ENCODE peak calls at places on chromosomes 13 and 19, in eight cellular contexts. J, B, H, O, E, T, Y and R are unnamed samples.

GRCh38 chr19:2050349-2050990 is 574 bp downstream of the MKNK2 start:
- DNase-seq in E (no peak), B (no peak), J (no peak), Y (no peak), T (no peak), H (no peak), O (peak), R (no peak)

GRCh38 chr19:32041681-32042292 is 303.6 kb upstream of the ZNF507 start:
- DNase-seq in B (no peak), Y (no peak), T (peak), H (peak), E (no peak), O (no peak), J (peak), R (no peak)

GRCh38 chr19:31543456-31543855 is 194.2 kb upstream of the TSHZ3 start:
- DNase-seq in E (no peak), H (no peak), O (no peak), T (no peak), B (no peak), Y (no peak), J (no peak), R (no peak)

GRCh38 chr13:33316890-33317289 is 31.3 kb upstream of the STARD13 start:
- DNase-seq in J (no peak), B (no peak), H (no peak), E (peak), T (no peak), O (no peak), Y (no peak), R (no peak)

GRCh38 chr13:108944760-108945159 is 315.3 kb downstream of the MYO16 start:
- DNase-seq in J (no peak), T (no peak), E (peak), H (no peak), B (no peak), O (no peak), Y (no peak), R (no peak)

GRCh38 chr13:64725492-64725891 is 2504.6 kb downstream of the PCDH9 start:
- DNase-seq in T (no peak), B (no peak), H (no peak), Y (no peak), O (no peak), J (no peak), E (no peak), R (no peak)

GRCh38 chr19:30630289-30631034 is 258.3 kb downstream of the ZNF536 start:
- DNase-seq in E (no peak), O (no peak), H (no peak), T (no peak), Y (no peak), B (no peak), J (no peak), R (no peak)

GRCh38 chr13:41107584-41108014 is 25.0 kb downstream of the KBTBD6 start:
- DNase-seq in H (no peak), T (no peak), O (no peak), B (no peak), Y (no peak), J (no peak), E (no peak), R (no peak)

GRCh38 chr13:51397262-51397933 is 55.4 kb downstream of the INTS6 start:
- DNase-seq in O (no peak), H (no peak), T (peak), Y (no peak), B (no peak), J (no peak), E (peak), R (no peak)

DNA sequence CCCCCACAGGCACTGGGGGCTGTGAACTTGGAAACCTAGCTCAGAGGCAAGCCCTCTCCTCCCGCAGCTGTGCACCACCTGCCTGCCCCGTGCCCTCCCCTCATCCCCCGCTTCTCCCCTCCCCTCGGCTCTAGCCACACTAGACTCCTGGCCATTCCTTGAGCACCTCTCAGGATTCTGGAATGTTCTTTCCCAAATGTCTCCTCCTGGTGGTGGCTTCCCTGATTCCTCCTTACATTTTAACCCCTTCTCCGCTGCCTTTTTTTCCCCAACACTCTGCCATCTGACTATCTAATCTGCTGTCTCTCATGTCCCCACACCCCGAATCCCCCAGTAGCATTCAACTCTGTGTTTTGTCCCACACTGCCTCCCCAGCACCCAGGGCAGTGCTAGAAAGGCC is 6.7 kb downstream of the NANOS3 start:
- DNase-seq in E (no peak), Y (no peak), O (no peak), J (no peak), T (no peak), B (no peak), H (no peak), R (no peak)
- TF ChIP-seq CTCF in E (peak), Y (peak), O (no peak), J (no peak), T (no peak), B (peak), H (peak), R (no peak)

GRCh38 chr19:6983448-6983847 is 37.8 kb downstream of the MBD3L2B start:
- DNase-seq in O (no peak), H (no peak), T (no peak), E (no peak), J (no peak), B (no peak), Y (no peak), R (no peak)

GRCh38 chr19:6976197-6976596 is 45.0 kb downstream of the MBD3L2B start:
- DNase-seq in H (no peak), J (no peak), T (no peak), B (no peak), O (no peak), Y (no peak), E (no peak), R (no peak)

DNA sequence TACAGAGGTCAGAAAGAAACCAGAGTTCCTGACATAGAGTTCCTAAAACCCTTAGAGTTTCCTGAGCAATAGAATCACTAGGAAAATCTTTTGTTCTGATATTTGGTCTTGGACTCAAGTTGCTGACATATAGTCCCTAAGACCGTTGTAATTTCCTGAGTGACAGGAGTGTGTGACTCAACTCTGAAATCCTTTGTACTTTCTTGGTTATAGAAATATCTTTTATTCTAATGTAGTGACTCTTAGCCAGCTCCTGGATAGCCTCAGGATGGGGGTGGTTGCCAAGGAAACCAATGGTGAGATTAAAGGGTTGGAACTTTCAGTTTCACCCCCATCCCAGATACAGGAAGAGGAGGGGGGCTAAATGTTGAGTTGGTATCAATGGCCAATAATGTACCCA is 41.9 kb downstream of the MBD3L2B start:
- DNase-seq in B (no peak), J (no peak), H (no peak), T (no peak), Y (no peak), E (no peak), O (no peak), R (no peak)
- TF ChIP-seq CTCF in B (no peak), J (no peak), H (no peak), T (no peak), Y (no peak), E (no peak), O (no peak), R (no peak)

GRCh38 chr19:10707440-10707839 is 6.2 kb downstream of the QTRT1 start:
- DNase-seq in H (no peak), J (no peak), Y (no peak), B (no peak), E (no peak), T (no peak), O (no peak), R (no peak)

GRCh38 chr19:10699650-10700335 is 1.4 kb upstream of the QTRT1 start:
- DNase-seq in H (peak), B (no peak), O (no peak), E (peak), T (no peak), J (no peak), Y (peak), R (no peak)

GRCh38 chr19:10706990-10707389 is 5.8 kb downstream of the QTRT1 start:
- DNase-seq in H (no peak), T (no peak), Y (no peak), E (no peak), B (no peak), O (no peak), J (no peak), R (no peak)

DNA sequence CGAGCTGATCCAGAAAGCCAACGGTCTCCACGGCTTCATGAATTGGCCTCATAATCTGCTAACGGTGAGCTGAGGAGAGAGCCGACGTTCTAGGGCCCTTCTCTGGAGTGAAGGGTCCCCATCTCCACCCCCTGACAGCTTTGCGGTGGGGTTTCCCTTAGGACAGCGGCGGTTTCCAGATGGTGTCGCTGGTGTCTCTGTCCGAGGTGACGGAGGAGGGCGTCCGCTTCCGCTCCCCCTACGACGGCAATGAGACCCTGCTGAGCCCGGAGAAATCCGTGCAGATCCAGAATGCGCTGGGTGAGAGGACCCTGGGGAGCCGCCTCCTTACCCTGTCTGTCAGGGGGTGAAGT is 692 bp downstream of the QTRT1 start:
- DNase-seq in H (peak), E (no peak), T (no peak), B (no peak), O (no peak), Y (no peak), J (no peak), R (no peak)
- TF ChIP-seq CTCF in H (no peak), E (no peak), T (no peak), B (no peak), O (no peak), Y (no peak), J (no peak), R (no peak)

GRCh38 chr19:45827459-45828093 is 12.5 kb upstream of the RSPH6A start:
- DNase-seq in H (no peak), J (no peak), E (no peak), B (no peak), O (no peak), T (no peak), Y (no peak), R (no peak)
- TF ChIP-seq CTCF in H (no peak), J (no peak), E (no peak), B (no peak), O (no peak), T (no peak), Y (no peak), R (no peak)

DNA sequence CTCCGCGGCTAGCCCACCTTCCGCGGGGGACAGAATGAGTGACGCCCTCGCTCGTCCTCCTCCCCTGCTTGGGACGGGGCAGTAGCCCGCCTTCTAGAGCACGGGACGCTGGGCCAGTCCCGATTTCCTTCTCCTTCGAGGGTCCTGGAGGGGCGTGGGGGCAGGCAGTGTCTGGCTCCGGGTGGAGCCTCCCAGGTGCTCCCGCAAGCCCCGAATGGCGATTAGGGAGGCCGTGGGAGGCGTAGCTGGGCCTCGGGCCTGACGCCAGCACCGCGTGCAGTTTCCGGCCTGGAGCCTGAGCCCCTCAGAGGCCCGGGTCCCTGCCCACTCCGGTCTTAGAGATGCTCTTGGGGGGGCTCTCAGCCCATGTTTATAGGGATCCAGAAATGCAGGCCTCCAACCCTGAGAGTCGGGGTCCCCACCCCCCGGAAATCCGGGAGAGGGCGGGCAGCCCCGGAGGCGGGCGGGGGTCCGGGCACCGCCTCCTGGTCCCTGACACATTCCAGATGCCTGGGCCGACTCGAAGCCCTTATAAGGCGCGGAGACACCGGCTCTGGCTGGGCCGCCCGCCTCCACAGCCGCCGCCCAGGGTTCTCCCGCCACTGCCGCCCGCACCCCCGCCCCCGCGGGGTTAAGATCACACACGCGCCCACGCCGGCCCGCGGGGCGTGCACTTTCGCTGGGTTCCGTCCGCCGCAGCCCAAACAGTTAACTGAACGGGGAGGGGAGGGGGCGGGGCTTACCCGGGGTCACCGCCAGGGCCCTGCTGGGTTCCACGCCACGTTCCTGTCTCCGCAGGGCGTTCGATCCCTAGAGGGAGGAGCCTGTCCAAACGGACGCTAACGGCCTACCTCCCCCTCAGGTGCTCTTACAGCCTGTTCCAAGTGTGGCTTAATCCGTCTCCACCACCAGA is 1.5 kb downstream of the MYADM start:
- DNase-seq in J (peak), Y (peak), B (peak), H (peak), T (peak), E (peak), O (peak), R (no peak)
- TF ChIP-seq CTCF in J (peak), Y (no peak), B (peak), H (peak), T (peak), E (peak), O (peak), R (no peak)

GRCh38 chr13:100588350-100589177 is at the start of gene GGACT:
- DNase-seq in E (peak), T (peak), H (peak), B (peak), O (peak), Y (peak), J (peak), R (no peak)
- TF ChIP-seq CTCF in E (peak), T (peak), H (peak), B (no peak), O (peak), Y (peak), J (peak), R (peak)

GRCh38 chr13:82747948-82748347 is 1134.3 kb downstream of the SLITRK1 start:
- DNase-seq in T (no peak), O (no peak), J (no peak), B (no peak), E (peak), H (no peak), Y (no peak), R (no peak)

GRCh38 chr13:82749551-82749950 is 1132.7 kb downstream of the SLITRK1 start:
- DNase-seq in T (no peak), E (peak), J (no peak), H (no peak), B (no peak), Y (no peak), O (no peak), R (no peak)

GRCh38 chr13:82751221-82751620 is 1131.1 kb downstream of the SLITRK1 start:
- DNase-seq in B (no peak), H (no peak), E (no peak), T (no peak), O (no peak), J (no peak), Y (no peak), R (no peak)

DNA sequence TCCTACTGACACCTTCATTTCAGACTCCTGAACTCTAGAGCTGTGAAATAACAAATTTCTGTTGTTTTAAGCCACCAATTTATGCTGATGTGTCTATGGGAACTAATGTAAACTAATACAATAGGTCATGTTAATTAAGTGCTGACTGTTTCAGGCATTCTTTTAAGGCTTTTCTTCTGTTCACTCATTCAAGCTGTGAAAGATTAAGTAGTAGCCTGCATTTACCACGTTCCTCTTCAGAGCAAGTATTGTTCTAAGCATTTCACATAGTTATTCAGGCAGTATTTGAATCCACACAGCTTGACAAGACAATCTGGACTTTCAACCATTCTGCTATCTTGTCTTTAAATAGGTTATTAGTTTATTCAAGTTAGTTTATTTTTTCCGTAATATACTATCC is 1134.9 kb downstream of the SLITRK1 start:
- DNase-seq in E (peak), B (no peak), O (no peak), Y (no peak), T (no peak), J (no peak), H (no peak), R (no peak)
- TF ChIP-seq CTCF in E (no peak), B (no peak), O (no peak), Y (no peak), T (no peak), J (no peak), H (no peak), R (no peak)

GRCh38 chr19:4690362-4690761 is 20.2 kb upstream of the MYDGF start:
- DNase-seq in O (no peak), J (no peak), Y (no peak), E (no peak), T (no peak), H (no peak), B (no peak), R (no peak)
- TF ChIP-seq CTCF in O (no peak), J (peak), Y (peak), E (peak), T (no peak), H (no peak), B (no peak), R (no peak)